ENCODE peak calls at places on chromosomes 11 and 22, in four cellular contexts. W is fibroblast of villous mesenchyme; Z is NCI-H510A treated with DMSO at 0.1 percent for 48 hours; O is stimulated activated CD8-positive, alpha-beta memory T cell treated with anti-CD3 and anti-CD28 coated beads, Interleukin-12 subunit alpha, Interleukin-12 subunit beta, amount 100 ng/mL, for 4 hours. Q is an unnamed sample.
A peak's percentile ranks its signal among the peaks of the same experiment; 100 is the strongest.

GRCh38 chr11:10606536-10607208 is 38.2 kb upstream of the LYVE1 start:
- DNase-seq in W (peak; percentile 70), O (no peak), Z (no peak), Q (no peak)

GRCh38 chr11:100686476-100686875 is 612 bp upstream of the ARHGAP42 start:
- DNase-seq in W (no peak), Z (no peak), O (no peak), Q (no peak)

GRCh38 chr11:23280088-23280487 is 419.8 kb upstream of the CCDC179 start:
- DNase-seq in Z (no peak), W (peak; percentile 42), O (no peak), Q (no peak)

GRCh38 chr11:10490032-10490397 is 35.0 kb downstream of the AMPD3 start:
- DNase-seq in Z (no peak), O (no peak), W (no peak), Q (no peak)

GRCh38 chr11:34075178-34075820 is 23.8 kb downstream of the CAPRIN1 start:
- DNase-seq in Z (no peak), O (no peak), W (peak; percentile 75), Q (no peak)

GRCh38 chr11:75262961-75263852 is 22.6 kb downstream of the TPBGL start:
- DNase-seq in O (no peak), Z (no peak), W (no peak), Q (no peak)

GRCh38 chr11:64472593-64473455 is 113.9 kb downstream of the RPS6KA4 start:
- DNase-seq in O (no peak), W (no peak), Z (no peak), Q (no peak)

GRCh38 chr22:33975841-33976240 is 55.6 kb upstream of the LARGE1 start:
- DNase-seq in W (no peak), Z (no peak), O (no peak), Q (no peak)

GRCh38 chr11:119975561-119976152 is 162.3 kb downstream of the TRIM29 start:
- DNase-seq in Z (no peak), W (no peak), O (no peak), Q (no peak)

GRCh38 chr11:96228472-96228871 is 114.5 kb downstream of the MAML2 start:
- DNase-seq in O (no peak), W (peak; percentile 95), Z (no peak), Q (no peak)

GRCh38 chr11:111119751-111120150 is 125.8 kb upstream of the POU2AF2 start:
- DNase-seq in O (no peak), Z (no peak), W (no peak), Q (no peak)

GRCh38 chr22:31917227-31917921 is 27.0 kb upstream of the YWHAH start:
- DNase-seq in Z (no peak), W (no peak), O (no peak), Q (no peak)

GRCh38 chr22:43563571-43563970 is 151.8 kb downstream of the MPPED1 start:
- DNase-seq in W (no peak), Z (no peak), O (no peak), Q (no peak)

GRCh38 chr11:27013741-27014415 is 20.0 kb downstream of the FIBIN start:
- DNase-seq in Z (no peak), W (peak; percentile 75), O (no peak), Q (no peak)

GRCh38 chr22:38494939-38495338 is 11.2 kb downstream of the DDX17 start:
- DNase-seq in Z (no peak), W (no peak), O (no peak), Q (no peak)

Q was measured in activated naive CD8-positive, alpha-beta T cell treated with anti-CD3 and anti-CD28 coated beads, Interleukin-2, amount 50 U/mL, for 16 hours.